ENCODE peak calls at places on chromosomes 3 and 15, in five cellular contexts. One of them, this sample, is unnamed. For H3K27me3, the result is how much of the 10 kb centered on the place peaks cover.

GRCh38 chr15:57477736-57478522 is 101.6 kb downstream of the CGNL1 start:
- DNase-seq in Peyer's patch: no peak
- DNase-seq in ovary: no peak
- DNase-seq in heart left ventricle: no peak
- DNase-seq in stomach: no peak
- DNase-seq in this sample: no peak

GRCh38 chr3:111152506-111152905 is 80.9 kb downstream of the NECTIN3 start:
- DNase-seq in Peyer's patch: no peak
- DNase-seq in ovary: no peak
- DNase-seq in heart left ventricle: no peak
- DNase-seq in stomach: no peak
- DNase-seq in this sample: no peak

GRCh38 chr15:65066635-65067333 is 1.0 kb downstream of the RASL12 start:
- DNase-seq in Peyer's patch: no peak
- DNase-seq in ovary: peak
- DNase-seq in heart left ventricle: no peak
- DNase-seq in stomach: no peak
- DNase-seq in this sample: no peak

GRCh38 chr3:133536635-133536980 is 36.9 kb upstream of the CDV3 start:
- DNase-seq in Peyer's patch: no peak
- DNase-seq in ovary: no peak
- DNase-seq in heart left ventricle: no peak
- DNase-seq in stomach: no peak
- DNase-seq in this sample: no peak

GRCh38 chr3:39362177-39362576 is 21.0 kb upstream of the SLC25A38 start:
- DNase-seq in Peyer's patch: no peak
- DNase-seq in ovary: no peak
- DNase-seq in heart left ventricle: peak
- DNase-seq in stomach: peak
- DNase-seq in this sample: no peak

GRCh38 chr3:159852821-159853505 is 135.7 kb upstream of the IL12A start:
- DNase-seq in Peyer's patch: no peak
- DNase-seq in ovary: peak
- DNase-seq in heart left ventricle: peak
- DNase-seq in stomach: no peak
- DNase-seq in this sample: no peak

GRCh38 chr3:27454914-27455313 is 29.3 kb downstream of the SLC4A7 start:
- DNase-seq in Peyer's patch: no peak
- DNase-seq in ovary: no peak
- DNase-seq in heart left ventricle: no peak
- DNase-seq in stomach: no peak
- DNase-seq in this sample: no peak

GRCh38 chr3:23580337-23580736 is 225.4 kb upstream of the UBE2E1 start:
- DNase-seq in Peyer's patch: no peak
- DNase-seq in ovary: no peak
- DNase-seq in heart left ventricle: no peak
- DNase-seq in stomach: no peak
- DNase-seq in this sample: no peak

GRCh38 chr15:95302206-95302605 is 1028.3 kb upstream of the NR2F2 start:
- DNase-seq in Peyer's patch: no peak
- DNase-seq in ovary: no peak
- DNase-seq in heart left ventricle: no peak
- DNase-seq in stomach: no peak
- DNase-seq in this sample: no peak

GRCh38 chr3:16319723-16320122 is 54.7 kb downstream of the OXNAD1 start:
- DNase-seq in Peyer's patch: no peak
- DNase-seq in ovary: no peak
- DNase-seq in heart left ventricle: no peak
- DNase-seq in stomach: no peak
- DNase-seq in this sample: no peak

GRCh38 chr3:142706308-142707127 is 17.3 kb upstream of the TRPC1 start:
- DNase-seq in Peyer's patch: no peak
- DNase-seq in ovary: no peak
- DNase-seq in heart left ventricle: no peak
- DNase-seq in stomach: no peak
- DNase-seq in this sample: no peak

GRCh38 chr3:180529778-180530177 is 72.2 kb upstream of the TTC14 start:
- DNase-seq in Peyer's patch: no peak
- DNase-seq in ovary: no peak
- DNase-seq in heart left ventricle: no peak
- DNase-seq in stomach: no peak
- DNase-seq in this sample: no peak

GRCh38 chr3:27141668-27142067 is 227.5 kb downstream of the NEK10 start:
- DNase-seq in Peyer's patch: no peak
- DNase-seq in ovary: no peak
- DNase-seq in heart left ventricle: no peak
- DNase-seq in stomach: no peak
- DNase-seq in this sample: no peak

GRCh38 chr3:124107491-124107890 is 115.6 kb upstream of the ROPN1 start:
- DNase-seq in Peyer's patch: no peak
- DNase-seq in ovary: no peak
- DNase-seq in heart left ventricle: no peak
- DNase-seq in stomach: no peak
- DNase-seq in this sample: no peak

GRCh38 chr15:93610944-93611343 is 521.9 kb upstream of the RGMA start:
- DNase-seq in Peyer's patch: no peak
- DNase-seq in ovary: no peak
- DNase-seq in heart left ventricle: no peak
- DNase-seq in stomach: no peak
- DNase-seq in this sample: no peak

GRCh38 chr3:105844713-105845112 is 24.1 kb downstream of the CBLB start:
- DNase-seq in Peyer's patch: no peak
- DNase-seq in ovary: no peak
- DNase-seq in heart left ventricle: no peak
- DNase-seq in stomach: no peak
- DNase-seq in this sample: no peak

GRCh38 chr3:105842449-105842848 is 26.4 kb downstream of the CBLB start:
- DNase-seq in Peyer's patch: no peak
- DNase-seq in ovary: no peak
- DNase-seq in heart left ventricle: no peak
- DNase-seq in stomach: no peak
- DNase-seq in this sample: no peak

GRCh38 chr3:105845488-105845887 is 23.3 kb downstream of the CBLB start:
- DNase-seq in Peyer's patch: no peak
- DNase-seq in ovary: no peak
- DNase-seq in heart left ventricle: no peak
- DNase-seq in stomach: no peak
- DNase-seq in this sample: no peak

GRCh38 chr3:105843895-105844500 is 24.8 kb downstream of the CBLB start:
- DNase-seq in Peyer's patch: no peak
- DNase-seq in ovary: no peak
- DNase-seq in heart left ventricle: no peak
- DNase-seq in stomach: no peak
- DNase-seq in this sample: no peak

GRCh38 chr3:105842943-105843342 is 25.9 kb downstream of the CBLB start:
- DNase-seq in Peyer's patch: no peak
- DNase-seq in ovary: no peak
- DNase-seq in heart left ventricle: no peak
- DNase-seq in stomach: no peak
- DNase-seq in this sample: no peak
- H3K27ac ChIP-seq in Peyer's patch: no peak
- H3K27ac ChIP-seq in ovary: no peak
- H3K27ac ChIP-seq in heart left ventricle: peak
- H3K27ac ChIP-seq in stomach: no peak
- H3K27ac ChIP-seq in this sample: no peak

GRCh38 chr3:129448187-129448895 is 8.3 kb downstream of the IFT122 start:
- DNase-seq in Peyer's patch: no peak
- DNase-seq in ovary: no peak
- DNase-seq in heart left ventricle: no peak
- DNase-seq in stomach: peak
- DNase-seq in this sample: no peak
- H3K27me3 ChIP-seq in Peyer's patch: under half
- H3K27me3 ChIP-seq in ovary: under half
- H3K27me3 ChIP-seq in heart left ventricle: under half
- H3K27me3 ChIP-seq in stomach: under half
- H3K27me3 ChIP-seq in this sample: under half

DNA sequence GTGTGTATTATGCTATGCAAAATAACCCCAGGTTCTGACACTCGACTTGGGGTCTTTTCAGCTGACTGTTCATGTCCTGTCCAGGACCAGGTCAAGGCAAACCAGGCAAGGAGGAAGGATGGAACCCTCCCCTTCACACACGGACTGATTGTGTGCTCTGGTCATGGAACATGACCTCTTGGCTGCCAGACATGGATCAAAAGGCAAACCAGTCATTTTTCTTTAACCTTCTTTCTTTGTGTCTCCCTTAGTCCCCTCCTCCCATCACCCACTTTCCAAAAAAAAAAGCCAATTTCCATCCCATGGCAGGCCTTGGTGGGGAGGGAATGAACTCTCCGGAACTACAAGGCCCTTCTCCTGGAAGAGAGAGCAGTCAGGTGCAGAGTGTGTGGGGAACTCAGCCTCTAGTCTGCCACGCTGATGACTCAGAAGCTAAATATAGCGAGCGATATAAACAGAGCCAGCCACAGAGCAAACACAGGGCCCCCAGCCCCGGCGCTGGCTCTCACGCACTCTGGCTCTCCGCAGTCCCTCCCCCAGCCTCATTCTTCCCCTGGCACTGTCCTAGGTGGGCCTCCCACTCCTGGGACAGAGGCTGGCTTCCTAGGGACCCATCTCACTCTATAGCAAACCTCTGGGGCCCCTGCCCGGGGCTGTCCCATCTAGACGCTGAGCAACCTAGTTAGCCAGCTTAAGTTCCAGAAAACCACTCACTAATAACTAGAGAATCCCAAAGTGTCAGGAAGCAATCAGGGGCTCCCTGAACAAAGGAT is 10.0 kb downstream of the BMF start:
- DNase-seq in Peyer's patch: peak
- DNase-seq in ovary: peak
- DNase-seq in heart left ventricle: peak
- DNase-seq in stomach: peak
- DNase-seq in this sample: peak
- TF ChIP-seq POLR2A in Peyer's patch: no peak
- TF ChIP-seq POLR2A in ovary: no peak
- TF ChIP-seq POLR2A in heart left ventricle: no peak
- TF ChIP-seq POLR2A in stomach: no peak
- TF ChIP-seq POLR2A in this sample: no peak

GRCh38 chr3:189778340-189778950 is 147.3 kb downstream of the TP63 start:
- DNase-seq in Peyer's patch: no peak
- DNase-seq in ovary: no peak
- DNase-seq in heart left ventricle: no peak
- DNase-seq in stomach: no peak
- DNase-seq in this sample: no peak
- H3K27ac ChIP-seq in Peyer's patch: no peak
- H3K27ac ChIP-seq in ovary: no peak
- H3K27ac ChIP-seq in heart left ventricle: no peak
- H3K27ac ChIP-seq in stomach: no peak
- H3K27ac ChIP-seq in this sample: no peak

DNA sequence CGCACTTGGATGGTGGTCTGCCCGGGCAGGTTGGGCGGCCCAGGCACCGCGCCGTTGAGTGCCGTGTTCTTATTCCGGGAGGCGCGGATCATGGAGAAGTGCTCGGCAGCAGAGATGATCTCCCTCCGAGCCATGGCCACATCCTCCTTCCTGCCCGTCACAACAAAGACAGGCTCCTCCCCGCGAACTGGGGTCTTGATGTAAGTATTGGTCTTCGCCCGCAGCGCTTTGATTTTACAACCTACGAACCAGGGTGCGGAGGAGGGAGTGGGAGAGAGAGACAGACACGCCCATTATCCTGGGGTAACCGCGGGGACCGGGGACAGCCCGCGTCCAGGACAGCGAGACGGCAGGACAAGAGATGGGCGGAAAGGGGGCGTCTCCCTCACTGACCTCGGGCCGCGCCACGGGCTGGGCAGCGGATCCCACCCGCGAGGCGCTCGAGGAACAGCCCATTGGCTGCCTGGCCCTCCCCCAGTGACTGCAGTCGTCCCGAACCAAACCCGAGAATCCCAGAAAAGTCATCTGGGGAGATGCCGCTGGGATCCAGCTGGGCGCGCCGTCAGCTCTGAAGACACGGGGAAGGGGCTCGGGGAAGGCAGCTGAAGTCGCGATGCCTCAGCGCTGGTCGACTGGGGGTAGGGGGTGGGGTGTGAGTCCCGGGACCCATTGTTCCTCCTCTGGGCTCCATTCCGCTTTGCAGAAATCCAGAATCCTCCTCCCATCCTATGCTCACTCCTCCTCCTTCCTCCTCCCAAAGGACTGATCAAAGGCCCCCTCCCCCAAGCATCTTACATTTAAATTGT is 1.2 kb downstream of the MEX3B start:
- DNase-seq in Peyer's patch: peak
- DNase-seq in ovary: peak
- DNase-seq in heart left ventricle: peak
- DNase-seq in stomach: no peak
- DNase-seq in this sample: peak
- H3K27me3 ChIP-seq in Peyer's patch: under half
- H3K27me3 ChIP-seq in ovary: under half
- H3K27me3 ChIP-seq in heart left ventricle: under half
- H3K27me3 ChIP-seq in stomach: under half
- H3K27me3 ChIP-seq in this sample: under half

DNA sequence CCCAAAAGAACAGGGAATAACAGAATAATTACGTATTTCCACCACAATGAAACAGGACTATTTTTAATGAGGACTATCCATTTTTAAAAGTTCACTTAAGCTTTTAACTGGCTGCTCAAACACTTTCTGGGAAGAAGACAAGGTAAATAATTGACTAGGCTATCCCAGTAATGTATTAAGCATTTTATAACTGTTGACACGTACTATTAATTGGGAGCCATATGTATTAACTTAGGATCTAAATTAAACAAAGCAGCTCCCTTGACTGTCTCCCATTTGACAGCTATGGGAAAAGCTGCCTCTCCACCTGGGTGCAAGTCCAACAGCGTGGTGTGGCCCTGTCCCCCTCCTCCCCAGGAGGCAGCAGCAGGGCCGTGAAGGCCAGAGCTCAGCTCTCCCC is 36.1 kb downstream of the MYO5C start:
- DNase-seq in Peyer's patch: no peak
- DNase-seq in ovary: no peak
- DNase-seq in heart left ventricle: no peak
- DNase-seq in stomach: no peak
- DNase-seq in this sample: no peak
- TF ChIP-seq POLR2A in Peyer's patch: no peak
- TF ChIP-seq POLR2A in ovary: no peak
- TF ChIP-seq POLR2A in heart left ventricle: no peak
- TF ChIP-seq POLR2A in stomach: no peak
- TF ChIP-seq POLR2A in this sample: no peak

GRCh38 chr3:47577583-47578118 is 1.0 kb downstream of the CSPG5 start:
- DNase-seq in Peyer's patch: no peak
- DNase-seq in ovary: no peak
- DNase-seq in heart left ventricle: peak
- DNase-seq in stomach: no peak
- DNase-seq in this sample: no peak
- H3K27ac ChIP-seq in Peyer's patch: no peak
- H3K27ac ChIP-seq in ovary: no peak
- H3K27ac ChIP-seq in heart left ventricle: no peak
- H3K27ac ChIP-seq in stomach: no peak
- H3K27ac ChIP-seq in this sample: no peak